ENCODE peak calls at places on chromosomes 11 and 22, in six cellular contexts. H is fibroblast of mammary gland; L is osteoblast; N is AG04450; J is CD8-positive, alpha-beta T cell; B is SJSA1. K is an unnamed sample.

GRCh38 chr22:43720718-43721117 is 91.4 kb downstream of the EFCAB6 start:
- DNase-seq in J (no peak), L (no peak), B (no peak), N (no peak), H (no peak), K (no peak)

GRCh38 chr22:38153821-38154562 is 27.6 kb downstream of the PLA2G6 start:
- DNase-seq in B (peak), J (no peak), H (no peak), L (no peak), N (no peak), K (no peak)

GRCh38 chr11:70243912-70244652 is 26.4 kb upstream of the PPFIA1 start:
- DNase-seq in N (no peak), B (peak), J (no peak), L (peak), H (peak), K (no peak)

GRCh38 chr11:26231252-26231661 is 100.7 kb upstream of the ANO3 start:
- DNase-seq in N (peak), H (peak), L (peak), J (no peak), B (no peak), K (peak)

GRCh38 chr11:129732926-129733325 is 82.7 kb upstream of the TMEM45B start:
- DNase-seq in L (no peak), H (no peak), J (no peak), B (no peak), N (no peak), K (no peak)

GRCh38 chr22:41658869-41659268 is 29.8 kb downstream of the SNU13 start:
- DNase-seq in H (no peak), N (no peak), J (no peak), B (no peak), L (no peak), K (no peak)

GRCh38 chr11:134947556-134947955 is 535.5 kb upstream of the B3GAT1 start:
- DNase-seq in B (no peak), J (no peak), H (no peak), L (no peak), N (no peak), K (no peak)

GRCh38 chr22:44333847-44334635 is 21.3 kb upstream of the SHISAL1 start:
- DNase-seq in J (no peak), L (peak), H (no peak), N (no peak), B (no peak), K (no peak)

GRCh38 chr11:133887692-133888332 is 42.5 kb upstream of the SPATA19 start:
- DNase-seq in N (no peak), J (no peak), L (no peak), B (no peak), H (no peak), K (no peak)

GRCh38 chr11:130599073-130599654 is 150.7 kb downstream of the ADAMTS15 start:
- DNase-seq in B (no peak), L (no peak), H (peak), J (no peak), N (no peak), K (no peak)

GRCh38 chr22:26740253-26740652 is 82.9 kb downstream of the MIAT start:
- DNase-seq in H (no peak), L (no peak), N (no peak), B (no peak), J (no peak), K (no peak)

GRCh38 chr22:21628386-21629261 is 1.2 kb downstream of the YDJC start:
- DNase-seq in L (no peak), N (no peak), J (no peak), B (no peak), H (no peak), K (no peak)

GRCh38 chr11:111978028-111978771 is 41.1 kb downstream of the DIXDC1 start:
- DNase-seq in N (peak), J (no peak), B (peak), L (peak), H (peak), K (peak)

GRCh38 chr22:20427945-20428417 is 9.6 kb downstream of the SCARF2 start:
- DNase-seq in N (no peak), H (no peak), J (no peak), B (no peak), L (peak), K (no peak)

GRCh38 chr11:1202154-1202775 is 20.6 kb upstream of the MUC5B start:
- DNase-seq in B (no peak), J (no peak), N (no peak), H (no peak), L (peak), K (no peak)

GRCh38 chr11:844693-845644 is 2.3 kb downstream of the TSPAN4 start:
- DNase-seq in L (peak), B (peak), J (no peak), N (peak), H (peak), K (peak)

GRCh38 chr11:876550-876949 is 33.9 kb downstream of the TSPAN4 start:
- DNase-seq in B (no peak), N (no peak), J (no peak), H (no peak), L (no peak), K (no peak)

GRCh38 chr11:85316967-85317366 is 310.2 kb downstream of the DLG2 start:
- DNase-seq in H (no peak), B (no peak), L (no peak), J (no peak), N (no peak), K (no peak)

GRCh38 chr22:39665229-39665628 is 94.7 kb downstream of the CACNA1I start:
- DNase-seq in L (no peak), J (no peak), N (no peak), B (no peak), H (no peak), K (no peak)

GRCh38 chr11:11035331-11035730 is 177.5 kb upstream of the ZBED5 start:
- DNase-seq in N (no peak), L (no peak), J (no peak), B (no peak), H (no peak), K (no peak)

GRCh38 chr11:122344281-122344680 is 228.3 kb upstream of the BLID start:
- DNase-seq in J (no peak), H (peak), L (peak), N (peak), B (no peak), K (peak)

GRCh38 chr11:119488256-119488995 is 65.5 kb upstream of the THY1 start:
- DNase-seq in B (no peak), H (no peak), J (no peak), N (no peak), L (no peak), K (no peak)

GRCh38 chr11:134554106-134554505 is 142.1 kb upstream of the B3GAT1 start:
- DNase-seq in N (no peak), L (no peak), J (no peak), H (no peak), B (no peak), K (no peak)

GRCh38 chr22:49519117-49519737 is 308.4 kb downstream of the BRD1 start:
- DNase-seq in J (no peak), N (no peak), H (no peak), B (no peak), L (peak), K (no peak)

GRCh38 chr11:111561801-111562325 is 21.3 kb downstream of the LAYN start:
- DNase-seq in L (peak), B (peak), H (peak), J (no peak), N (peak), K (no peak)

GRCh38 chr22:33163815-33164214 is 105.6 kb upstream of the SYN3 start:
- DNase-seq in J (no peak), H (no peak), B (no peak), N (no peak), L (no peak), K (no peak)

GRCh38 chr11:86617502-86617901 is 54.9 kb downstream of the ME3 start:
- DNase-seq in B (no peak), J (no peak), N (no peak), H (no peak), L (peak), K (no peak)

GRCh38 chr11:111367411-111368284 is 11.4 kb downstream of the POU2AF1 start:
- DNase-seq in J (no peak), H (no peak), N (no peak), L (no peak), B (no peak), K (no peak)

GRCh38 chr11:2137202-2138071 is 1.8 kb downstream of the IGF2 start:
- DNase-seq in N (peak), B (peak), L (peak), J (no peak), H (peak), K (no peak)

GRCh38 chr22:19884954-19885751 is 30.5 kb upstream of the GNB1L start:
- DNase-seq in B (no peak), N (no peak), L (peak), J (no peak), H (no peak), K (no peak)

GRCh38 chr11:47443028-47443700 is 5.8 kb downstream of the RAPSN start:
- DNase-seq in J (no peak), B (no peak), N (no peak), L (peak), H (no peak), K (no peak)

GRCh38 chr22:41247703-41248102 is 7.0 kb upstream of the CHADL start:
- DNase-seq in B (no peak), L (no peak), H (no peak), N (no peak), J (no peak), K (no peak)

GRCh38 chr22:17810570-17811116 is 36.4 kb upstream of the BID start:
- DNase-seq in L (no peak), B (no peak), N (no peak), J (no peak), H (no peak), K (no peak)

GRCh38 chr22:17806437-17806836 is 32.2 kb upstream of the BID start:
- DNase-seq in B (no peak), L (no peak), H (no peak), N (no peak), J (no peak), K (no peak)

GRCh38 chr22:17808688-17809403 is 34.6 kb upstream of the BID start:
- DNase-seq in B (no peak), N (no peak), J (no peak), H (no peak), L (no peak), K (no peak)

GRCh38 chr22:17807086-17807485 is 32.8 kb upstream of the BID start:
- DNase-seq in N (no peak), L (no peak), B (no peak), J (no peak), H (no peak), K (no peak)

DNA sequence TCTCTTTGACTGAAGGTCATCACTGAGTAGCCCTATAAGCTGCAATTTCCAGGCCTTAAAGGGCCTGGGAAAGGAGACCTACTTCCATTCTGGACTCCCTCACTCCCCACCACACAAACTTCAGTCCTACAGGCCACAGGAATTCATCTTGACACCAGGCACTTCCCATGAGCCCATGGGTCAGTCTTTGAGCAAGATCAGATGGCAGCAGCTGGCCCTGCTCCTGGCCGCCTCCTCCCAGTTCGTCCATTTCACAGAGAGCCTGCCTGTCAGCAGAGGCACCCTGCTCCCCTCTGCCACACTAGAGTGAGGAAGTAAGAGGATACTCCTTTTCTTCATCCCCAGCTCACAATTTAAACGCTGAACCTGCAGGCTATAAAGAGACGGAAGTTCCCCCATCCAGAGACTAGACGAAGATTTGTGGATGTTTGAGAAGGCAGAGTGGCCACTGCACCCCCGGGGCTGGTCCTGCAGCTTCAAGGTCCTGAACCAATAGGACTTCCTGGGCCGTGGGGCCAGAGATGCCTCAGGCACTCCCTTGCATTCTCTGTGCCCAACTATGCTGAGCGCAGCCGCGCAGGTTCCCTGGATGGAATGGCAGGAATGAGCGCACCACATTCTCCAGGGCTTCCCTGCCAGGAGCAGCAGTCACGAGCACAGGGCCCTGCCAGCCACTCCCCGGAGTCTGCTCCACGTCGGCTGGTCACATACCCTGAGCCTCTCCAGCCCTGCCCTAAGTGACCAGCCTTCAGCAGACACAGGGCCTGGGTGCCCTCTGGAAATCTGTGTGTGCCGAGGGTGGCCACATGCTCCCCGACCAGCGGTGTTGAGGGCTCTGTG is 33.5 kb upstream of the BID start:
- DNase-seq in H (no peak), N (peak), J (no peak), B (no peak), L (no peak), K (no peak)
- H3K4me3 ChIP-seq in H (no peak), N (no peak), J (no peak), B (no peak), L (no peak), K (no peak)

GRCh38 chr11:117535201-117535869 is 207.7 kb downstream of the CEP164 start:
- DNase-seq in B (no peak), J (no peak), H (no peak), N (no peak), L (peak), K (no peak)
- H3K4me3 ChIP-seq in B (no peak), J (no peak), H (no peak), N (no peak), L (no peak), K (no peak)

DNA sequence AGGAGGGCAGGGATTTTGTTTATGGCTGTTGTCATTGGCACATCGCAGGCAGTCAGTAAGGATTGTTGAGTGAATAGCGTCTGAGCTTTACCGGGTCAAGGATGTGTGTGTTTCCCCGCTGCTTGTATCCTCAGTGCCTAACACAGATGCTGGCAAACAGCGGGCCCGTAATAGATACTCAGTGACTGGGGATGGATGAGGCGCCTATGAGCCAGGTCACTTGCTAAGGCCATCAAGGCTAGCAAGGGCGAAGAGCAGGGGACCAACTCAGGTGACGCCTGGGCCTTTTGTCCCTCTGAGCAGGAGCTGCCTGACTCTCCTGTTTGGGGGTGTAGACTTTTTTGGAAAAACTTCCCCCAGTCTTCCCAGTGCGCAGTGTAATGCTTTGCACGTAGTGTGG is 118.1 kb downstream of the HIPK3 start:
- DNase-seq in L (no peak), J (no peak), H (no peak), N (no peak), B (no peak), K (no peak)
- H3K4me3 ChIP-seq in L (peak), J (no peak), H (peak), N (peak), B (no peak), K (peak)

GRCh38 chr11:65428578-65429068 is 6.0 kb downstream of the NEAT1 start:
- DNase-seq in N (no peak), L (no peak), B (no peak), J (no peak), H (no peak), K (no peak)
- H3K4me3 ChIP-seq in N (peak), L (peak), B (no peak), J (peak), H (peak), K (peak)

GRCh38 chr11:96141649-96142048 is 201.3 kb downstream of the MAML2 start:
- DNase-seq in B (no peak), L (no peak), H (no peak), J (no peak), N (no peak), K (no peak)

GRCh38 chr11:96145163-96145585 is 197.8 kb downstream of the MAML2 start:
- DNase-seq in L (no peak), J (no peak), N (no peak), H (peak), B (no peak), K (peak)

GRCh38 chr11:96144553-96144952 is 198.4 kb downstream of the MAML2 start:
- DNase-seq in H (no peak), N (no peak), B (no peak), L (no peak), J (no peak), K (no peak)

GRCh38 chr11:96139692-96140091 is 203.3 kb downstream of the MAML2 start:
- DNase-seq in N (no peak), J (no peak), L (no peak), H (no peak), B (no peak), K (no peak)

GRCh38 chr11:96143016-96143670 is 199.9 kb downstream of the MAML2 start:
- DNase-seq in N (no peak), H (peak), J (no peak), B (no peak), L (no peak), K (no peak)
- H3K4me3 ChIP-seq in N (no peak), H (no peak), J (no peak), B (no peak), L (no peak), K (no peak)

GRCh38 chr11:57457643-57458023 is 2.7 kb upstream of the RTN4RL2 start:
- DNase-seq in J (no peak), H (no peak), L (no peak), B (no peak), N (no peak), K (no peak)

GRCh38 chr11:57458410-57459111 is 1.8 kb upstream of the RTN4RL2 start:
- DNase-seq in H (peak), B (no peak), J (peak), L (peak), N (no peak), K (no peak)

GRCh38 chr11:57458060-57458409 is 2.3 kb upstream of the RTN4RL2 start:
- DNase-seq in H (no peak), J (no peak), B (no peak), L (peak), N (no peak), K (no peak)

GRCh38 chr11:57459112-57460016 is 964 bp upstream of the RTN4RL2 start:
- DNase-seq in J (no peak), N (no peak), H (no peak), B (no peak), L (peak), K (no peak)

GRCh38 chr11:57456960-57457642 is 3.2 kb upstream of the RTN4RL2 start:
- DNase-seq in H (peak), N (peak), L (peak), B (peak), J (peak), K (peak)
- H3K4me3 ChIP-seq in H (no peak), N (no peak), L (no peak), B (no peak), J (no peak), K (no peak)

K was measured in AG09309.